ENCODE peak calls at places on chromosome 1, in five cellular contexts. One of them, this sample, is unnamed.
A peak's percentile ranks its signal among the peaks of the same experiment; 100 is the strongest.

GRCh38 chr1:196407358-196408041 is 200.7 kb downstream of the KCNT2 start:
- DNase-seq in lung: no peak
- DNase-seq in adipocyte: peak; percentile 63
- DNase-seq in fibroblast of lung: peak; percentile 54
- DNase-seq in K562: no peak
- DNase-seq in this sample: peak; percentile 31

GRCh38 chr1:232393010-232393833 is 236.7 kb downstream of the SIPA1L2 start:
- DNase-seq in lung: no peak
- DNase-seq in adipocyte: no peak
- DNase-seq in fibroblast of lung: no peak
- DNase-seq in K562: no peak
- DNase-seq in this sample: no peak

GRCh38 chr1:203572134-203572625 is 54.5 kb upstream of the ATP2B4 start:
- DNase-seq in lung: no peak
- DNase-seq in adipocyte: peak; percentile 36
- DNase-seq in fibroblast of lung: peak; percentile 40
- DNase-seq in K562: peak; percentile 36
- DNase-seq in this sample: peak; percentile 27

GRCh38 chr1:240171907-240172306 is 80.2 kb downstream of the FMN2 start:
- DNase-seq in lung: no peak
- DNase-seq in adipocyte: peak; percentile 43
- DNase-seq in fibroblast of lung: no peak
- DNase-seq in K562: no peak
- DNase-seq in this sample: no peak

GRCh38 chr1:30320581-30320890 is 402.8 kb downstream of the MATN1 start:
- DNase-seq in lung: no peak
- DNase-seq in adipocyte: no peak
- DNase-seq in fibroblast of lung: no peak
- DNase-seq in K562: no peak
- DNase-seq in this sample: no peak

GRCh38 chr1:240732390-240732789 is 120.4 kb upstream of the GREM2 start:
- DNase-seq in lung: no peak
- DNase-seq in adipocyte: peak; percentile 90
- DNase-seq in fibroblast of lung: peak; percentile 77
- DNase-seq in K562: peak; percentile 50
- DNase-seq in this sample: peak; percentile 56

GRCh38 chr1:30856260-30856790 is 52.2 kb downstream of the SDC3 start:
- DNase-seq in lung: peak; percentile 35
- DNase-seq in adipocyte: no peak
- DNase-seq in fibroblast of lung: no peak
- DNase-seq in K562: no peak
- DNase-seq in this sample: no peak

GRCh38 chr1:209983953-209984352 is 45.9 kb downstream of the SYT14 start:
- DNase-seq in lung: no peak
- DNase-seq in adipocyte: no peak
- DNase-seq in fibroblast of lung: no peak
- DNase-seq in K562: no peak
- DNase-seq in this sample: no peak

GRCh38 chr1:35539073-35539823 is 18.0 kb downstream of the KIAA0319L start:
- DNase-seq in lung: no peak
- DNase-seq in adipocyte: peak; percentile 56
- DNase-seq in fibroblast of lung: no peak
- DNase-seq in K562: no peak
- DNase-seq in this sample: no peak

GRCh38 chr1:86435327-86435726 is 11.4 kb downstream of the CLCA2 start:
- DNase-seq in lung: no peak
- DNase-seq in adipocyte: no peak
- DNase-seq in fibroblast of lung: no peak
- DNase-seq in K562: no peak
- DNase-seq in this sample: no peak

GRCh38 chr1:167561753-167562152 is 8.2 kb upstream of the CREG1 start:
- DNase-seq in lung: no peak
- DNase-seq in adipocyte: no peak
- DNase-seq in fibroblast of lung: no peak
- DNase-seq in K562: no peak
- DNase-seq in this sample: no peak

GRCh38 chr1:6438047-6438525 is 13.5 kb downstream of the ESPN start:
- DNase-seq in lung: peak; percentile 65
- DNase-seq in adipocyte: peak; percentile 74
- DNase-seq in fibroblast of lung: peak; percentile 34
- DNase-seq in K562: peak; percentile 90
- DNase-seq in this sample: peak; percentile 68

GRCh38 chr1:47707887-47708535 is 270.2 kb downstream of the FOXD2 start:
- DNase-seq in lung: no peak
- DNase-seq in adipocyte: no peak
- DNase-seq in fibroblast of lung: no peak
- DNase-seq in K562: no peak
- DNase-seq in this sample: no peak

GRCh38 chr1:11855430-11855829 is 3.3 kb downstream of the NPPB start:
- DNase-seq in lung: no peak
- DNase-seq in adipocyte: no peak
- DNase-seq in fibroblast of lung: no peak
- DNase-seq in K562: no peak
- DNase-seq in this sample: no peak

GRCh38 chr1:53182111-53182593 is 14.5 kb upstream of the CPT2 start:
- DNase-seq in lung: peak; percentile 88
- DNase-seq in adipocyte: peak; percentile 87
- DNase-seq in fibroblast of lung: peak; percentile 80
- DNase-seq in K562: peak; percentile 84
- DNase-seq in this sample: peak; percentile 67

GRCh38 chr1:66256629-66257575 is 277.1 kb upstream of the SGIP1 start:
- DNase-seq in lung: no peak
- DNase-seq in adipocyte: peak; percentile 68
- DNase-seq in fibroblast of lung: no peak
- DNase-seq in K562: no peak
- DNase-seq in this sample: no peak

GRCh38 chr1:36137226-36137625 is 12.1 kb downstream of the TRAPPC3 start:
- DNase-seq in lung: no peak
- DNase-seq in adipocyte: no peak
- DNase-seq in fibroblast of lung: no peak
- DNase-seq in K562: no peak
- DNase-seq in this sample: no peak

GRCh38 chr1:11653616-11654570 is at the start of gene FBXO2:
- DNase-seq in lung: no peak
- DNase-seq in adipocyte: peak; percentile 44
- DNase-seq in fibroblast of lung: no peak
- DNase-seq in K562: peak; percentile 75
- DNase-seq in this sample: no peak

GRCh38 chr1:215290018-215290417 is 207.5 kb downstream of the KCNK2 start:
- DNase-seq in lung: no peak
- DNase-seq in adipocyte: peak; percentile 42
- DNase-seq in fibroblast of lung: no peak
- DNase-seq in K562: no peak
- DNase-seq in this sample: no peak

GRCh38 chr1:6348511-6349191 is 44.9 kb downstream of the ACOT7 start:
- DNase-seq in lung: no peak
- DNase-seq in adipocyte: no peak
- DNase-seq in fibroblast of lung: peak; percentile 15
- DNase-seq in K562: no peak
- DNase-seq in this sample: no peak

GRCh38 chr1:28258628-28259251 is 578 bp upstream of the SESN2 start:
- DNase-seq in lung: no peak
- DNase-seq in adipocyte: no peak
- DNase-seq in fibroblast of lung: no peak
- DNase-seq in K562: no peak
- DNase-seq in this sample: no peak

GRCh38 chr1:36383240-36383639 is 2.5 kb downstream of the STK40 start:
- DNase-seq in lung: no peak
- DNase-seq in adipocyte: no peak
- DNase-seq in fibroblast of lung: no peak
- DNase-seq in K562: no peak
- DNase-seq in this sample: no peak

GRCh38 chr1:215569987-215570824 is 3.1 kb downstream of the KCTD3 start:
- DNase-seq in lung: no peak
- DNase-seq in adipocyte: peak; percentile 7
- DNase-seq in fibroblast of lung: no peak
- DNase-seq in K562: no peak
- DNase-seq in this sample: no peak

GRCh38 chr1:66557157-66557556 is 23.2 kb downstream of the SGIP1 start:
- DNase-seq in lung: no peak
- DNase-seq in adipocyte: peak; percentile 50
- DNase-seq in fibroblast of lung: peak; percentile 51
- DNase-seq in K562: no peak
- DNase-seq in this sample: no peak

GRCh38 chr1:54499097-54500029 is 48.7 kb upstream of the ACOT11 start:
- DNase-seq in lung: no peak
- DNase-seq in adipocyte: peak; percentile 65
- DNase-seq in fibroblast of lung: peak; percentile 33
- DNase-seq in K562: peak; percentile 59
- DNase-seq in this sample: no peak

GRCh38 chr1:72186733-72187307 is 95.5 kb downstream of the NEGR1 start:
- DNase-seq in lung: no peak
- DNase-seq in adipocyte: peak; percentile 67
- DNase-seq in fibroblast of lung: peak; percentile 50
- DNase-seq in K562: no peak
- DNase-seq in this sample: no peak

GRCh38 chr1:149849246-149849946 is 50.0 kb upstream of the BOLA1 start:
- DNase-seq in lung: no peak
- DNase-seq in adipocyte: peak; percentile 23
- DNase-seq in fibroblast of lung: peak; percentile 2
- DNase-seq in K562: no peak
- DNase-seq in this sample: peak; percentile 1

GRCh38 chr1:230171337-230172015 is 104.4 kb downstream of the GALNT2 start:
- DNase-seq in lung: no peak
- DNase-seq in adipocyte: peak; percentile 64
- DNase-seq in fibroblast of lung: peak; percentile 49
- DNase-seq in K562: no peak
- DNase-seq in this sample: no peak

GRCh38 chr1:226945106-226945857 is 5.2 kb downstream of the COQ8A start:
- DNase-seq in lung: no peak
- DNase-seq in adipocyte: no peak
- DNase-seq in fibroblast of lung: no peak
- DNase-seq in K562: no peak
- DNase-seq in this sample: no peak

GRCh38 chr1:57423135-57424131 is at the start of gene DAB1:
- DNase-seq in lung: no peak
- DNase-seq in adipocyte: peak; percentile 28
- DNase-seq in fibroblast of lung: peak; percentile 18
- DNase-seq in K562: no peak
- DNase-seq in this sample: peak; percentile 41

GRCh38 chr1:199948587-199949280 is 78.8 kb upstream of the NR5A2 start:
- DNase-seq in lung: no peak
- DNase-seq in adipocyte: no peak
- DNase-seq in fibroblast of lung: peak; percentile 9
- DNase-seq in K562: peak; percentile 15
- DNase-seq in this sample: no peak

GRCh38 chr1:118984086-118984989 is 3.8 kb downstream of the TBX15 start:
- DNase-seq in lung: no peak
- DNase-seq in adipocyte: no peak
- DNase-seq in fibroblast of lung: peak; percentile 49
- DNase-seq in K562: no peak
- DNase-seq in this sample: peak; percentile 98

GRCh38 chr1:118986839-118987430 is 1.2 kb downstream of the TBX15 start:
- DNase-seq in lung: no peak
- DNase-seq in adipocyte: no peak
- DNase-seq in fibroblast of lung: no peak
- DNase-seq in K562: no peak
- DNase-seq in this sample: peak; percentile 72

GRCh38 chr1:118986291-118986838 is 1.8 kb downstream of the TBX15 start:
- DNase-seq in lung: no peak
- DNase-seq in adipocyte: no peak
- DNase-seq in fibroblast of lung: no peak
- DNase-seq in K562: no peak
- DNase-seq in this sample: peak; percentile 76

GRCh38 chr1:118984990-118985608 is 3.0 kb downstream of the TBX15 start:
- DNase-seq in lung: no peak
- DNase-seq in adipocyte: no peak
- DNase-seq in fibroblast of lung: no peak
- DNase-seq in K562: no peak
- DNase-seq in this sample: peak; percentile 81

GRCh38 chr1:118985611-118986290 is 2.4 kb downstream of the TBX15 start:
- DNase-seq in lung: no peak
- DNase-seq in adipocyte: no peak
- DNase-seq in fibroblast of lung: no peak
- DNase-seq in K562: no peak
- DNase-seq in this sample: peak; percentile 84
- H3K4me3 ChIP-seq in lung: no peak overlapping the region
- H3K4me3 ChIP-seq in adipocyte: peak overlapping the region; percentile 96
- H3K4me3 ChIP-seq in fibroblast of lung: no peak overlapping the region
- H3K4me3 ChIP-seq in K562: peak overlapping the region; percentile 29
- H3K4me3 ChIP-seq in this sample: peak overlapping the region; percentile 66

GRCh38 chr1:214002060-214002459 is 14.3 kb downstream of the PROX1 start:
- DNase-seq in lung: no peak
- DNase-seq in adipocyte: no peak
- DNase-seq in fibroblast of lung: no peak
- DNase-seq in K562: no peak
- DNase-seq in this sample: no peak

GRCh38 chr1:214003233-214003632 is 15.5 kb downstream of the PROX1 start:
- DNase-seq in lung: no peak
- DNase-seq in adipocyte: no peak
- DNase-seq in fibroblast of lung: no peak
- DNase-seq in K562: peak; percentile 63
- DNase-seq in this sample: no peak

GRCh38 chr1:214004795-214005194 is 17.0 kb downstream of the PROX1 start:
- DNase-seq in lung: no peak
- DNase-seq in adipocyte: no peak
- DNase-seq in fibroblast of lung: no peak
- DNase-seq in K562: no peak
- DNase-seq in this sample: no peak

GRCh38 chr1:214004014-214004413 is 16.2 kb downstream of the PROX1 start:
- DNase-seq in lung: no peak
- DNase-seq in adipocyte: no peak
- DNase-seq in fibroblast of lung: no peak
- DNase-seq in K562: no peak
- DNase-seq in this sample: no peak

GRCh38 chr1:214002472-214002871 is 14.7 kb downstream of the PROX1 start:
- DNase-seq in lung: no peak
- DNase-seq in adipocyte: peak; percentile 51
- DNase-seq in fibroblast of lung: peak; percentile 84
- DNase-seq in K562: peak; percentile 34
- DNase-seq in this sample: no peak
- H3K4me1 ChIP-seq in lung: no peaks in the 10 kb centered on the region
- H3K4me1 ChIP-seq in adipocyte: peaks cover 10% of the 10 kb centered on the region
- H3K4me1 ChIP-seq in fibroblast of lung: no peaks in the 10 kb centered on the region
- H3K4me1 ChIP-seq in K562: peaks cover 4% of the 10 kb centered on the region
- H3K4me1 ChIP-seq in this sample: no peaks in the 10 kb centered on the region

GRCh38 chr1:235068155-235069121 is 60.2 kb downstream of the TOMM20 start:
- DNase-seq in lung: peak; percentile 59
- DNase-seq in adipocyte: no peak
- DNase-seq in fibroblast of lung: peak; percentile 66
- DNase-seq in K562: peak; percentile 43
- DNase-seq in this sample: no peak
- H3K4me3 ChIP-seq in lung: no peak overlapping the region
- H3K4me3 ChIP-seq in adipocyte: peak overlapping the region; percentile 44
- H3K4me3 ChIP-seq in fibroblast of lung: no peak overlapping the region
- H3K4me3 ChIP-seq in K562: no peak overlapping the region
- H3K4me3 ChIP-seq in this sample: no peak overlapping the region

GRCh38 chr1:205812271-205812877 is 624 bp downstream of the SLC41A1 start:
- DNase-seq in lung: no peak
- DNase-seq in adipocyte: peak; percentile 70
- DNase-seq in fibroblast of lung: peak; percentile 22
- DNase-seq in K562: peak; percentile 62
- DNase-seq in this sample: no peak
- H3K4me1 ChIP-seq in lung: peaks cover 17% of the 10 kb centered on the region
- H3K4me1 ChIP-seq in adipocyte: peaks cover 38% of the 10 kb centered on the region
- H3K4me1 ChIP-seq in fibroblast of lung: no peaks in the 10 kb centered on the region
- H3K4me1 ChIP-seq in K562: peaks cover 41% of the 10 kb centered on the region
- H3K4me1 ChIP-seq in this sample: peaks cover 26% of the 10 kb centered on the region

This sample was measured in SJSA1.